ENCODE peak calls at places on chromosomes 4 and X, in six cellular contexts. One of them, this sample, is unnamed.

GRCh38 chr4:96355414-96355813 is 515.5 kb downstream of the PDHA2 start:
- ATAC-seq in body of pancreas: no peak
- ATAC-seq in right cardiac atrium: no peak
- ATAC-seq in CD4-positive, alpha-beta T cell: no peak
- ATAC-seq in upper lobe of right lung: no peak
- ATAC-seq in foreskin keratinocyte: no peak
- ATAC-seq in this sample: no peak

GRCh38 chr4:159298502-159298901 is 195.6 kb downstream of the RAPGEF2 start:
- ATAC-seq in right cardiac atrium: peak
- ATAC-seq in CD4-positive, alpha-beta T cell: no peak
- ATAC-seq in foreskin keratinocyte: peak
- ATAC-seq in upper lobe of right lung: no peak
- ATAC-seq in body of pancreas: no peak
- ATAC-seq in this sample: no peak

GRCh38 chrX:124441971-124442370 is 95.6 kb downstream of the SH2D1A start:
- ATAC-seq in foreskin keratinocyte: no peak
- ATAC-seq in body of pancreas: no peak
- ATAC-seq in CD4-positive, alpha-beta T cell: no peak
- ATAC-seq in right cardiac atrium: no peak
- ATAC-seq in upper lobe of right lung: no peak
- ATAC-seq in this sample: no peak

GRCh38 chr4:39576268-39576667 is 49.0 kb upstream of the UGDH start:
- ATAC-seq in right cardiac atrium: no peak
- ATAC-seq in body of pancreas: no peak
- ATAC-seq in CD4-positive, alpha-beta T cell: no peak
- ATAC-seq in upper lobe of right lung: no peak
- ATAC-seq in foreskin keratinocyte: no peak
- ATAC-seq in this sample: no peak

GRCh38 chr4:64539234-64539849 is 130.1 kb upstream of the TECRL start:
- ATAC-seq in upper lobe of right lung: peak
- ATAC-seq in foreskin keratinocyte: peak
- ATAC-seq in body of pancreas: peak
- ATAC-seq in right cardiac atrium: peak
- ATAC-seq in CD4-positive, alpha-beta T cell: no peak
- ATAC-seq in this sample: peak

GRCh38 chrX:136725446-136726104 is 55.2 kb downstream of the ARHGEF6 start:
- ATAC-seq in right cardiac atrium: peak
- ATAC-seq in upper lobe of right lung: no peak
- ATAC-seq in foreskin keratinocyte: peak
- ATAC-seq in CD4-positive, alpha-beta T cell: no peak
- ATAC-seq in body of pancreas: no peak
- ATAC-seq in this sample: peak

GRCh38 chr4:121168865-121169281 is 4.8 kb upstream of the TNIP3 start:
- ATAC-seq in CD4-positive, alpha-beta T cell: no peak
- ATAC-seq in foreskin keratinocyte: no peak
- ATAC-seq in upper lobe of right lung: peak
- ATAC-seq in right cardiac atrium: peak
- ATAC-seq in body of pancreas: no peak
- ATAC-seq in this sample: no peak

GRCh38 chrX:18887177-18887820 is 96.6 kb downstream of the PHKA2 start:
- ATAC-seq in upper lobe of right lung: peak
- ATAC-seq in CD4-positive, alpha-beta T cell: peak
- ATAC-seq in right cardiac atrium: peak
- ATAC-seq in foreskin keratinocyte: peak
- ATAC-seq in body of pancreas: peak
- ATAC-seq in this sample: no peak

GRCh38 chr4:182918044-182918607 is 940 bp upstream of the DCTD start:
- ATAC-seq in body of pancreas: no peak
- ATAC-seq in CD4-positive, alpha-beta T cell: peak
- ATAC-seq in right cardiac atrium: no peak
- ATAC-seq in upper lobe of right lung: no peak
- ATAC-seq in foreskin keratinocyte: no peak
- ATAC-seq in this sample: no peak

GRCh38 chr4:15755781-15756180 is 22.3 kb upstream of the CD38 start:
- ATAC-seq in body of pancreas: no peak
- ATAC-seq in foreskin keratinocyte: no peak
- ATAC-seq in upper lobe of right lung: no peak
- ATAC-seq in CD4-positive, alpha-beta T cell: peak
- ATAC-seq in right cardiac atrium: no peak
- ATAC-seq in this sample: no peak

GRCh38 chr4:15757084-15757483 is 21.0 kb upstream of the CD38 start:
- ATAC-seq in upper lobe of right lung: no peak
- ATAC-seq in foreskin keratinocyte: no peak
- ATAC-seq in body of pancreas: no peak
- ATAC-seq in right cardiac atrium: no peak
- ATAC-seq in CD4-positive, alpha-beta T cell: no peak
- ATAC-seq in this sample: no peak

GRCh38 chr4:15755321-15755750 is 22.8 kb upstream of the CD38 start:
- ATAC-seq in foreskin keratinocyte: no peak
- ATAC-seq in body of pancreas: no peak
- ATAC-seq in right cardiac atrium: no peak
- ATAC-seq in upper lobe of right lung: no peak
- ATAC-seq in CD4-positive, alpha-beta T cell: no peak
- ATAC-seq in this sample: no peak

GRCh38 chr4:15758294-15758693 is 19.8 kb upstream of the CD38 start:
- ATAC-seq in CD4-positive, alpha-beta T cell: no peak
- ATAC-seq in right cardiac atrium: no peak
- ATAC-seq in upper lobe of right lung: no peak
- ATAC-seq in body of pancreas: no peak
- ATAC-seq in foreskin keratinocyte: no peak
- ATAC-seq in this sample: no peak

GRCh38 chr4:15756361-15756861 is 21.7 kb upstream of the CD38 start:
- ATAC-seq in upper lobe of right lung: peak
- ATAC-seq in foreskin keratinocyte: peak
- ATAC-seq in body of pancreas: no peak
- ATAC-seq in CD4-positive, alpha-beta T cell: peak
- ATAC-seq in right cardiac atrium: no peak
- ATAC-seq in this sample: no peak
- H3K27ac ChIP-seq in upper lobe of right lung: no peak
- H3K27ac ChIP-seq in foreskin keratinocyte: no peak
- H3K27ac ChIP-seq in body of pancreas: no peak
- H3K27ac ChIP-seq in CD4-positive, alpha-beta T cell: peak
- H3K27ac ChIP-seq in right cardiac atrium: no peak
- H3K27ac ChIP-seq in this sample: no peak

GRCh38 chr4:176988226-176988625 is 195.5 kb upstream of the VEGFC start:
- ATAC-seq in body of pancreas: no peak
- ATAC-seq in right cardiac atrium: no peak
- ATAC-seq in upper lobe of right lung: no peak
- ATAC-seq in CD4-positive, alpha-beta T cell: no peak
- ATAC-seq in foreskin keratinocyte: peak
- ATAC-seq in this sample: peak
- H3K27ac ChIP-seq in body of pancreas: no peak
- H3K27ac ChIP-seq in right cardiac atrium: no peak
- H3K27ac ChIP-seq in upper lobe of right lung: no peak
- H3K27ac ChIP-seq in CD4-positive, alpha-beta T cell: no peak
- H3K27ac ChIP-seq in foreskin keratinocyte: peak
- H3K27ac ChIP-seq in this sample: no peak

GRCh38 chr4:2930135-2930805 is 32.9 kb downstream of the NOP14 start:
- ATAC-seq in CD4-positive, alpha-beta T cell: no peak
- ATAC-seq in upper lobe of right lung: peak
- ATAC-seq in foreskin keratinocyte: no peak
- ATAC-seq in body of pancreas: peak
- ATAC-seq in right cardiac atrium: no peak
- ATAC-seq in this sample: no peak
- H3K27ac ChIP-seq in CD4-positive, alpha-beta T cell: no peak
- H3K27ac ChIP-seq in upper lobe of right lung: peak
- H3K27ac ChIP-seq in foreskin keratinocyte: no peak
- H3K27ac ChIP-seq in body of pancreas: peak
- H3K27ac ChIP-seq in right cardiac atrium: no peak
- H3K27ac ChIP-seq in this sample: peak

GRCh38 chrX:40081679-40082068 is 16.1 kb downstream of the BCOR start:
- ATAC-seq in body of pancreas: no peak
- ATAC-seq in right cardiac atrium: no peak
- ATAC-seq in upper lobe of right lung: peak
- ATAC-seq in CD4-positive, alpha-beta T cell: no peak
- ATAC-seq in foreskin keratinocyte: no peak
- ATAC-seq in this sample: no peak
- H3K27ac ChIP-seq in body of pancreas: no peak
- H3K27ac ChIP-seq in right cardiac atrium: no peak
- H3K27ac ChIP-seq in upper lobe of right lung: no peak
- H3K27ac ChIP-seq in CD4-positive, alpha-beta T cell: no peak
- H3K27ac ChIP-seq in foreskin keratinocyte: no peak
- H3K27ac ChIP-seq in this sample: no peak

GRCh38 chr4:168830777-168831512 is 179.1 kb downstream of the CBR4 start:
- ATAC-seq in upper lobe of right lung: no peak
- ATAC-seq in body of pancreas: no peak
- ATAC-seq in right cardiac atrium: no peak
- ATAC-seq in CD4-positive, alpha-beta T cell: no peak
- ATAC-seq in foreskin keratinocyte: no peak
- ATAC-seq in this sample: no peak

GRCh38 chr4:168831919-168832745 is 177.9 kb downstream of the CBR4 start:
- ATAC-seq in body of pancreas: peak
- ATAC-seq in upper lobe of right lung: peak
- ATAC-seq in CD4-positive, alpha-beta T cell: peak
- ATAC-seq in right cardiac atrium: peak
- ATAC-seq in foreskin keratinocyte: peak
- ATAC-seq in this sample: peak

GRCh38 chr4:168835880-168836454 is 174.1 kb downstream of the CBR4 start:
- ATAC-seq in CD4-positive, alpha-beta T cell: no peak
- ATAC-seq in right cardiac atrium: no peak
- ATAC-seq in body of pancreas: no peak
- ATAC-seq in upper lobe of right lung: no peak
- ATAC-seq in foreskin keratinocyte: no peak
- ATAC-seq in this sample: no peak

GRCh38 chr4:168832746-168833575 is 177.1 kb downstream of the CBR4 start:
- ATAC-seq in body of pancreas: peak
- ATAC-seq in foreskin keratinocyte: peak
- ATAC-seq in right cardiac atrium: peak
- ATAC-seq in upper lobe of right lung: peak
- ATAC-seq in CD4-positive, alpha-beta T cell: no peak
- ATAC-seq in this sample: peak

DNA sequence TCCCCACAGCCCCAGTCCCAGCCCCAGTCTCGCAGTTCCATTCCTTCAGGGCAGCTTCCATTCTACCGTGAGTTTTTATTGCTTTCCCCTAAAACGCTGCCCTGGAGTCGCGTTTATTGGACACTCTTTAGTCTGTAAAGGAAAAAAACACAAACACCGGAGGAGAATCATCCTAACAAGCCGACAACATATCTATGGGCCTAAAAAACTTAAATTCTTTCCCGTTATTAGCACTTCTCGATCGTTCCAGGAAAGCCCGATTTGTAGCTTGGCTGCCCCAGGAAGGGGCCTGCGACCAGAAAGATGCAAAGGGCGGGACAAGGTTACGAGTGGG is 178.5 kb downstream of the CBR4 start:
- ATAC-seq in CD4-positive, alpha-beta T cell: peak
- ATAC-seq in body of pancreas: no peak
- ATAC-seq in upper lobe of right lung: no peak
- ATAC-seq in foreskin keratinocyte: peak
- ATAC-seq in right cardiac atrium: no peak
- ATAC-seq in this sample: peak
- H3K27ac ChIP-seq in CD4-positive, alpha-beta T cell: no peak
- H3K27ac ChIP-seq in body of pancreas: no peak
- H3K27ac ChIP-seq in upper lobe of right lung: peak
- H3K27ac ChIP-seq in foreskin keratinocyte: peak
- H3K27ac ChIP-seq in right cardiac atrium: peak
- H3K27ac ChIP-seq in this sample: peak

DNA sequence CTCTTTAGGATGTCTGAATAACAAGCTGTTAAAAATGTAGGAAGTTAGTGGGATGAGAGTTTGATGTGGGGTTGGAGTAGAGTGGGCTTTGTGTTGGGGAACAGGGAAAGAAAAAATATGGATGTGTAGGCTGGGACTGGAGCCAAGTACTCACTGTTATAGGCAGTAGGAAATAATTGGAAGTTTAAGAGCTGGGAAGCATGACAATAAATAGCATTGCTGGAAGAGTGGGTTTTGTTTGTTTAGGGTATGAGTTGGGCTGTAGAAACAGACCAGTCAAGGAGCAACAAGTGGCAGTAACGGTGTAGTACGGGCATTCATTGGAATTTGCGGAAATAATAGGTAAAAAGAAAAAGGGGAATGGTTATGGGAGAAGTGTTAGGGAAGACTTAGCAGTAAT is 81.6 kb downstream of the KDM6A start:
- ATAC-seq in upper lobe of right lung: no peak
- ATAC-seq in foreskin keratinocyte: no peak
- ATAC-seq in right cardiac atrium: no peak
- ATAC-seq in CD4-positive, alpha-beta T cell: no peak
- ATAC-seq in body of pancreas: no peak
- ATAC-seq in this sample: no peak
- H3K27ac ChIP-seq in upper lobe of right lung: no peak
- H3K27ac ChIP-seq in foreskin keratinocyte: no peak
- H3K27ac ChIP-seq in right cardiac atrium: no peak
- H3K27ac ChIP-seq in CD4-positive, alpha-beta T cell: no peak
- H3K27ac ChIP-seq in body of pancreas: no peak
- H3K27ac ChIP-seq in this sample: no peak

GRCh38 chr4:147548251-147548650 is 67.4 kb downstream of the EDNRA start:
- ATAC-seq in right cardiac atrium: no peak
- ATAC-seq in CD4-positive, alpha-beta T cell: no peak
- ATAC-seq in foreskin keratinocyte: no peak
- ATAC-seq in body of pancreas: no peak
- ATAC-seq in upper lobe of right lung: no peak
- ATAC-seq in this sample: no peak

GRCh38 chr4:147543039-147543438 is 62.1 kb downstream of the EDNRA start:
- ATAC-seq in body of pancreas: no peak
- ATAC-seq in right cardiac atrium: no peak
- ATAC-seq in upper lobe of right lung: no peak
- ATAC-seq in foreskin keratinocyte: no peak
- ATAC-seq in CD4-positive, alpha-beta T cell: no peak
- ATAC-seq in this sample: no peak

GRCh38 chr4:147546341-147546740 is 65.4 kb downstream of the EDNRA start:
- ATAC-seq in right cardiac atrium: no peak
- ATAC-seq in foreskin keratinocyte: peak
- ATAC-seq in body of pancreas: no peak
- ATAC-seq in upper lobe of right lung: no peak
- ATAC-seq in CD4-positive, alpha-beta T cell: no peak
- ATAC-seq in this sample: no peak

GRCh38 chr4:147550626-147551250 is 66.5 kb upstream of the TMEM184C start:
- ATAC-seq in body of pancreas: no peak
- ATAC-seq in right cardiac atrium: peak
- ATAC-seq in CD4-positive, alpha-beta T cell: no peak
- ATAC-seq in upper lobe of right lung: peak
- ATAC-seq in foreskin keratinocyte: peak
- ATAC-seq in this sample: no peak

GRCh38 chr4:147547314-147548056 is 66.6 kb downstream of the EDNRA start:
- ATAC-seq in upper lobe of right lung: no peak
- ATAC-seq in body of pancreas: no peak
- ATAC-seq in foreskin keratinocyte: peak
- ATAC-seq in right cardiac atrium: peak
- ATAC-seq in CD4-positive, alpha-beta T cell: no peak
- ATAC-seq in this sample: no peak
- H3K27ac ChIP-seq in upper lobe of right lung: no peak
- H3K27ac ChIP-seq in body of pancreas: no peak
- H3K27ac ChIP-seq in foreskin keratinocyte: peak
- H3K27ac ChIP-seq in right cardiac atrium: no peak
- H3K27ac ChIP-seq in CD4-positive, alpha-beta T cell: no peak
- H3K27ac ChIP-seq in this sample: no peak